ENCODE peak calls at places on chromosomes 12 and 14, in five cellular contexts. M, J, S, N and B are unnamed samples.
A peak's percentile ranks its signal among the peaks of the same experiment; 100 is the strongest.

GRCh38 chr14:102279688-102280348 is 25.1 kb downstream of the MOK start:
- DNase-seq in M (peak; percentile 64), N (no peak), J (no peak), S (no peak), B (peak; percentile 84)

GRCh38 chr12:29754235-29755189 is 29.2 kb downstream of the TMTC1 start:
- DNase-seq in N (no peak), J (no peak), M (no peak), S (no peak), B (no peak)

GRCh38 chr14:97306785-97307246 is 509.6 kb downstream of the VRK1 start:
- DNase-seq in N (peak; percentile 67), M (no peak), S (no peak), J (no peak), B (no peak)

GRCh38 chr14:103416916-103417315 is 31.7 kb downstream of the MARK3 start:
- DNase-seq in N (no peak), J (no peak), M (no peak), S (no peak), B (no peak)

GRCh38 chr12:62899568-62900390 is 35.2 kb downstream of the PPM1H start:
- DNase-seq in S (no peak), N (no peak), J (no peak), M (peak; percentile 59), B (no peak)

GRCh38 chr14:96424104-96424989 is 32.4 kb downstream of the AK7 start:
- DNase-seq in M (peak; percentile 71), J (peak; percentile 33), N (peak; percentile 45), S (no peak), B (peak; percentile 57)

GRCh38 chr12:71216725-71217579 is 59.2 kb upstream of the TSPAN8 start:
- DNase-seq in S (no peak), N (no peak), J (peak; percentile 27), M (peak; percentile 28), B (peak; percentile 55)

GRCh38 chr12:89353823-89354629 is 1.7 kb upstream of the DUSP6 start:
- DNase-seq in M (peak; percentile 85), J (no peak), N (no peak), S (peak; percentile 91), B (peak; percentile 73)

GRCh38 chr14:52607061-52607460 is 54.4 kb downstream of the GPR137C start:
- DNase-seq in N (no peak), J (no peak), S (no peak), M (no peak), B (no peak)

GRCh38 chr14:68686724-68687123 is 106.1 kb downstream of the ZFP36L1 start:
- DNase-seq in S (no peak), M (no peak), J (no peak), N (no peak), B (no peak)

GRCh38 chr14:33404054-33404453 is 465.4 kb downstream of the NPAS3 start:
- DNase-seq in J (no peak), N (no peak), M (no peak), S (no peak), B (no peak)

GRCh38 chr14:63857467-63858030 is 4.7 kb downstream of the SYNE2 start:
- DNase-seq in S (no peak), M (no peak), J (no peak), N (no peak), B (no peak)

GRCh38 chr14:104217486-104218360 is 79.3 kb downstream of the KIF26A start:
- DNase-seq in N (no peak), M (no peak), S (no peak), J (no peak), B (no peak)

GRCh38 chr14:20706657-20707355 is 18.2 kb downstream of the ANG start:
- DNase-seq in J (no peak), M (no peak), N (no peak), S (no peak), B (no peak)

GRCh38 chr12:1519642-1520041 is 74.7 kb downstream of the FBXL14 start:
- DNase-seq in N (no peak), J (no peak), M (no peak), S (no peak), B (no peak)

GRCh38 chr12:92650228-92650822 is 52.5 kb upstream of the PLEKHG7 start:
- DNase-seq in S (no peak), N (no peak), M (no peak), J (no peak), B (no peak)
- H3K4me2 ChIP-seq in S (no peak overlapping the region), N (no peak overlapping the region), M (no peak overlapping the region), J (no peak overlapping the region), B (no peak overlapping the region)

GRCh38 chr14:57578427-57579220 is 85.0 kb upstream of the CCDC198 start:
- DNase-seq in S (no peak), J (no peak), N (no peak), M (no peak), B (no peak)
- TF ChIP-seq MAX in S (no peak), J (no peak), N (no peak), M (no peak), B (no peak)

DNA sequence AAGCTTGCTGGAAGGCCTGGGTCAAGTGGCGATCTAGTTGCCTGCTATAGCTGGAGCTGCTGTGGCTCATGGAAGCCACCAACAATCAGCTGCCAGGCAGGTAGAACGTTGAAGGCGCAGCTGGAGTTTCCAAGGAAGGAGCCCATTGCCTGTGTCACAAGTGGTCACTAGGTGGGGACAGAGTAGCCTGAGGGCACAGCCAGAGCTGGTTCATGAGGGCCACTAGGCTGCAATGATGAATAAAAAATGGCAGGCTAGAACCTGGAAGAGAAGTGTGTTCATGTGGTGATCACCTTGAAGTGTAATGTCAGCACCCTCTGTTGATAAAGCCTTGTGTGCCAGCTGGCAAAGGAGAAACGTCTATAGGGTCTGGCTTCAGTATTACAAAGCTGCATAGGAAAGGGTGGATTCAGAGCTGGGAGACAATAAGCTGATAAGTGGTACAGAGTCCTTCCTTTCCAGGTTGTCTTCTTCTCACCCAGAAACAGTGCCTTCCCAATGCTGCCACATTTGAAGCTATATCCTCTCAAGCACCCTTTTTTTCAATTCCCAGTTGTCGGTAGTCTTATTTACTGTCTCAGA is 165.8 kb downstream of the EMP1 start:
- DNase-seq in N (no peak), M (peak; percentile 47), J (peak; percentile 55), S (peak; percentile 84), B (peak; percentile 77)
- TF ChIP-seq SRF in N (no peak), M (no peak), J (no peak), S (no peak), B (no peak)

DNA sequence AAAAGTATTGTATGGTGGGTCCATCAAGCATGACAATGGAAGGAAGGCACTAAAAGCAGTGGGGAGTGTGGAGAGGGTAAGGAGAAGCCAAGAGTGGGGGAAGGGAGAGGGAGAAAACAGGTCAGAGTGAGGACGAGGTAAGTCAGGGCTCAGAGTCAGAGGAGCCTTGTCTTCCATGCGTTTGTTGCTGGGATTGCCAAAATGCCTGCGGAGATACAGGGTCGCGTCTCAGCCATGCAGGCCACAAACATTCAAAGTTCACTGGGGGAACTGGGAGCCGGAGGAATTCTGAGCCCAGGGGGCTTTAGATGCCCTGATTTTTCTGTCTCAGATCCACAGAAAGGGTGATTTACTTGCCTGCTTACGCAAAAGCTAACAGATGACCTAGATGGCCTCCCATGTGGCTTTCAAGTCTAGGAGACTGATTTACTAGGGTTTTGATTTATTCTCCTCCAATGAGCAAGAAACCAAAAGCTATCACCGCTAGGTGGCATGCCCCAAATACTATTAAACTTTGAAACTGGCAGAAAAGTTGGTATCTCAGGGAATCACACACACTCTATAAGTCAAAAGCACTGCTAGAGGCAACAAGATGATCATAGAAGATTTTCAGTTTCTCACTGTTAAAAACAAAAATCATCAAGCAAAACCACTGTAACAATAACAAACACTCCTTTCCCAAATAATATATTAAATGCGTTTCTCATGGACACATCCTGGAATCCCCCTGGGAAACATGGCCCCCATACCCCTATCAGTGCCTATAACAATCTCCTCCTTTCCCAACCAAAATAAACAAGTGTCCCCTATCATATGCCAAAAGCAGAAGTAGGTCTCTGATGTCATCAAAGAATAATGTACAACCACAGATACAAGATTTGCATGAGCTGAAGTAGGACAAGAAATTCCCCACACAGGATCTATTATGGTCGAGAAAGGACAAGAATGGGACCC is 26.6 kb upstream of the MDM1 start:
- DNase-seq in J (peak; percentile 31), M (peak; percentile 57), S (peak; percentile 51), N (peak; percentile 74), B (peak; percentile 50)
- H3K4me2 ChIP-seq in J (no peak overlapping the region), M (peak overlapping the region; percentile 75), S (peak overlapping the region; percentile 67), N (peak overlapping the region; percentile 70), B (no peak overlapping the region)

GRCh38 chr12:10365716-10366433 is 24.0 kb downstream of the KLRK1 start:
- DNase-seq in N (no peak), S (no peak), M (no peak), J (no peak), B (peak; percentile 26)
- TF ChIP-seq MAX in N (no peak), S (no peak), M (no peak), J (no peak), B (no peak)

GRCh38 chr14:77542349-77543239 is 44.0 kb upstream of the ISM2 start:
- DNase-seq in N (no peak), S (no peak), M (no peak), J (no peak), B (no peak)

GRCh38 chr14:77544571-77544970 is 46.0 kb upstream of the ISM2 start:
- DNase-seq in J (no peak), M (no peak), N (no peak), S (no peak), B (no peak)

GRCh38 chr14:77543240-77543551 is 44.6 kb upstream of the ISM2 start:
- DNase-seq in J (no peak), S (no peak), M (peak; percentile 48), N (no peak), B (no peak)

GRCh38 chr14:77541905-77542304 is 43.3 kb upstream of the ISM2 start:
- DNase-seq in S (no peak), N (no peak), M (no peak), J (no peak), B (no peak)

DNA sequence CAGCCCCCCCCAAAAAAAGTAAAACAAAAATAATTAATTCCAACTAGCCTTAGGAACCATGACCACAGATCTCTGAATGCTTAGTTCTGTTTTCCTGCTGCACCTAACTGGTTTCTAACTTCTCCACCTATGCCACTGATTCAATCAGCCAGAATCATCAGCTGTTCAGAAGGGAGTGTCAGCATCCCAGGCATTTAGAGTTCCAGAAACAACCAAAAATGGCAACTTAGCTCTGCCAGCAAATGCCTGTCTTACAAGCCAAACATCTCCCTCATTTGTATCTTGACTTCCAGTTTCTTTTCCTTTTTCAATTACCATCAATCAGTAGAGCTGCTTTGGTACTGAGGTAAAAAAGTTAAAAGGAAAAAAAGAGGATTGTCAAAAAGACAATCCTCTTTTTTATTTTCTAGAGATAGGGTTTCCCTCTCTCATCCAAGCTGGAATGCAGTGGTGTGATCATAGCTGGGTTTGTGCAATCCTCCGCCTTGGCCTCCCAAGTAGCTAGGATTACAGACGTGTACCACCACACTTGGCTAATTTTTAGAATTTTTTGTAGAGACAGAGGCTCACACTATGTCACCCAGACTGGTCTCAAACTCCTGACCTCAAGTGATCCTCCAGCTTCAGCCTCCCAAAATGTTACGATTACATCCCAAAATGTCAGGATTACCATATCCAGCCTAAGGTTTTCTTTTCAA is 45.2 kb upstream of the ISM2 start:
- DNase-seq in N (no peak), M (no peak), S (no peak), J (no peak), B (no peak)
- TF ChIP-seq SRF in N (no peak), M (no peak), S (no peak), J (no peak), B (no peak)

GRCh38 chr12:132329739-132330548 is 555 bp upstream of the GALNT9 start:
- DNase-seq in M (no peak), S (no peak), J (no peak), N (no peak), B (no peak)
- H3K4me2 ChIP-seq in M (no peak overlapping the region), S (peak overlapping the region; percentile 56), J (no peak overlapping the region), N (no peak overlapping the region), B (no peak overlapping the region)

GRCh38 chr14:59964251-59965007 is 44.5 kb downstream of the LRRC9 start:
- DNase-seq in N (no peak), S (no peak), M (no peak), J (no peak), B (no peak)
- TF ChIP-seq MAX in N (no peak), S (no peak), M (no peak), J (no peak), B (no peak)